ENCODE peak calls at places on chromosomes 7 and 10, in nine cellular contexts. One of them, this sample, is unnamed.

GRCh38 chr7:7972927-7973594 is 4.5 kb downstream of the GLCCI1 start:
- DNase-seq in GM12892: no peak
- DNase-seq in fibroblast of mammary gland: no peak
- DNase-seq in G401: peak
- DNase-seq in hypothalamus: no peak
- DNase-seq in CD8-positive, alpha-beta T cell: no peak
- DNase-seq in activated CD8-positive, alpha-beta memory T cell treated with anti-CD3 and anti-CD28 coated beads for 4 hours: no peak
- DNase-seq in foreskin fibroblast: no peak
- DNase-seq in effector memory CD8-positive, alpha-beta T cell: no peak
- DNase-seq in this sample: no peak

GRCh38 chr10:113273877-113274829 is 278.7 kb upstream of the HABP2 start:
- DNase-seq in GM12892: no peak
- DNase-seq in fibroblast of mammary gland: peak
- DNase-seq in G401: no peak
- DNase-seq in hypothalamus: no peak
- DNase-seq in CD8-positive, alpha-beta T cell: no peak
- DNase-seq in activated CD8-positive, alpha-beta memory T cell treated with anti-CD3 and anti-CD28 coated beads for 4 hours: no peak
- DNase-seq in foreskin fibroblast: peak
- DNase-seq in effector memory CD8-positive, alpha-beta T cell: no peak
- DNase-seq in this sample: no peak

GRCh38 chr7:110442386-110442837 is 648.5 kb upstream of the LRRN3 start:
- DNase-seq in GM12892: no peak
- DNase-seq in fibroblast of mammary gland: no peak
- DNase-seq in G401: no peak
- DNase-seq in hypothalamus: no peak
- DNase-seq in CD8-positive, alpha-beta T cell: no peak
- DNase-seq in activated CD8-positive, alpha-beta memory T cell treated with anti-CD3 and anti-CD28 coated beads for 4 hours: no peak
- DNase-seq in foreskin fibroblast: peak
- DNase-seq in effector memory CD8-positive, alpha-beta T cell: no peak
- DNase-seq in this sample: peak

GRCh38 chr7:38429057-38429456 is 155.6 kb upstream of the TARP start:
- DNase-seq in GM12892: no peak
- DNase-seq in fibroblast of mammary gland: no peak
- DNase-seq in G401: no peak
- DNase-seq in hypothalamus: no peak
- DNase-seq in CD8-positive, alpha-beta T cell: no peak
- DNase-seq in activated CD8-positive, alpha-beta memory T cell treated with anti-CD3 and anti-CD28 coated beads for 4 hours: no peak
- DNase-seq in foreskin fibroblast: no peak
- DNase-seq in effector memory CD8-positive, alpha-beta T cell: no peak
- DNase-seq in this sample: no peak

GRCh38 chr7:47690902-47691558 is 109.1 kb upstream of the TNS3 start:
- DNase-seq in GM12892: no peak
- DNase-seq in fibroblast of mammary gland: peak
- DNase-seq in G401: peak
- DNase-seq in hypothalamus: no peak
- DNase-seq in CD8-positive, alpha-beta T cell: no peak
- DNase-seq in activated CD8-positive, alpha-beta memory T cell treated with anti-CD3 and anti-CD28 coated beads for 4 hours: no peak
- DNase-seq in foreskin fibroblast: peak
- DNase-seq in effector memory CD8-positive, alpha-beta T cell: no peak
- DNase-seq in this sample: no peak

GRCh38 chr10:985361-985760 is 2.9 kb upstream of the GTPBP4 start:
- DNase-seq in GM12892: no peak
- DNase-seq in fibroblast of mammary gland: no peak
- DNase-seq in G401: no peak
- DNase-seq in hypothalamus: no peak
- DNase-seq in CD8-positive, alpha-beta T cell: no peak
- DNase-seq in activated CD8-positive, alpha-beta memory T cell treated with anti-CD3 and anti-CD28 coated beads for 4 hours: no peak
- DNase-seq in foreskin fibroblast: no peak
- DNase-seq in effector memory CD8-positive, alpha-beta T cell: no peak
- DNase-seq in this sample: no peak

GRCh38 chr10:115826391-115826790 is 446.6 kb downstream of the GFRA1 start:
- DNase-seq in GM12892: no peak
- DNase-seq in fibroblast of mammary gland: no peak
- DNase-seq in G401: no peak
- DNase-seq in hypothalamus: no peak
- DNase-seq in CD8-positive, alpha-beta T cell: no peak
- DNase-seq in activated CD8-positive, alpha-beta memory T cell treated with anti-CD3 and anti-CD28 coated beads for 4 hours: no peak
- DNase-seq in foreskin fibroblast: no peak
- DNase-seq in effector memory CD8-positive, alpha-beta T cell: no peak
- DNase-seq in this sample: no peak

GRCh38 chr10:77943086-77943901 is 16.7 kb upstream of the DLG5 start:
- DNase-seq in GM12892: no peak
- DNase-seq in fibroblast of mammary gland: peak
- DNase-seq in G401: peak
- DNase-seq in hypothalamus: no peak
- DNase-seq in CD8-positive, alpha-beta T cell: no peak
- DNase-seq in activated CD8-positive, alpha-beta memory T cell treated with anti-CD3 and anti-CD28 coated beads for 4 hours: no peak
- DNase-seq in foreskin fibroblast: peak
- DNase-seq in effector memory CD8-positive, alpha-beta T cell: no peak
- DNase-seq in this sample: peak

GRCh38 chr10:104090597-104090996 is 4.9 kb upstream of the COL17A1 start:
- DNase-seq in GM12892: no peak
- DNase-seq in fibroblast of mammary gland: no peak
- DNase-seq in G401: no peak
- DNase-seq in hypothalamus: no peak
- DNase-seq in CD8-positive, alpha-beta T cell: no peak
- DNase-seq in activated CD8-positive, alpha-beta memory T cell treated with anti-CD3 and anti-CD28 coated beads for 4 hours: no peak
- DNase-seq in foreskin fibroblast: no peak
- DNase-seq in effector memory CD8-positive, alpha-beta T cell: no peak
- DNase-seq in this sample: no peak

This sample was measured in glomerular endothelial cell.